ENCODE peak calls at places on chromosomes 12 and 14, in ten cellular contexts. One of them, this sample, is unnamed.

GRCh38 chr12:55681142-55682077 is 26.3 kb downstream of the ITGA7 start:
- DNase-seq in fibroblast of the aortic adventitia: peak
- DNase-seq in fibroblast of lung: peak
- DNase-seq in A549: peak
- DNase-seq in testis: peak
- DNase-seq in bronchial epithelial cell: peak
- DNase-seq in endodermal cell: peak
- DNase-seq in keratinocyte: no peak
- DNase-seq in lower lobe of right lung: peak
- DNase-seq in esophagus squamous epithelium: no peak
- DNase-seq in this sample: no peak

GRCh38 chr12:31961137-31961536 is 1.9 kb downstream of the RESF1 start:
- DNase-seq in fibroblast of the aortic adventitia: no peak
- DNase-seq in fibroblast of lung: no peak
- DNase-seq in A549: no peak
- DNase-seq in testis: no peak
- DNase-seq in bronchial epithelial cell: no peak
- DNase-seq in endodermal cell: peak
- DNase-seq in keratinocyte: no peak
- DNase-seq in lower lobe of right lung: no peak
- DNase-seq in esophagus squamous epithelium: no peak
- DNase-seq in this sample: no peak

GRCh38 chr12:93766802-93767523 is 89.8 kb downstream of the CRADD start:
- DNase-seq in fibroblast of the aortic adventitia: peak
- DNase-seq in fibroblast of lung: peak
- DNase-seq in A549: peak
- DNase-seq in testis: peak
- DNase-seq in bronchial epithelial cell: peak
- DNase-seq in endodermal cell: no peak
- DNase-seq in keratinocyte: no peak
- DNase-seq in lower lobe of right lung: no peak
- DNase-seq in esophagus squamous epithelium: no peak
- DNase-seq in this sample: no peak

GRCh38 chr12:117158911-117159310 is 31.4 kb downstream of the FBXO21 start:
- DNase-seq in fibroblast of the aortic adventitia: peak
- DNase-seq in fibroblast of lung: no peak
- DNase-seq in A549: no peak
- DNase-seq in testis: no peak
- DNase-seq in bronchial epithelial cell: peak
- DNase-seq in endodermal cell: no peak
- DNase-seq in keratinocyte: no peak
- DNase-seq in lower lobe of right lung: no peak
- DNase-seq in esophagus squamous epithelium: no peak
- DNase-seq in this sample: no peak

GRCh38 chr14:49768301-49769121 is 558 bp downstream of the KLHDC2 start:
- DNase-seq in fibroblast of the aortic adventitia: peak
- DNase-seq in fibroblast of lung: peak
- DNase-seq in A549: peak
- DNase-seq in testis: peak
- DNase-seq in bronchial epithelial cell: peak
- DNase-seq in endodermal cell: peak
- DNase-seq in keratinocyte: peak
- DNase-seq in lower lobe of right lung: peak
- DNase-seq in esophagus squamous epithelium: peak
- DNase-seq in this sample: no peak

GRCh38 chr12:51529586-51529985 is 61.4 kb upstream of the SCN8A start:
- DNase-seq in fibroblast of the aortic adventitia: no peak
- DNase-seq in fibroblast of lung: no peak
- DNase-seq in A549: no peak
- DNase-seq in testis: no peak
- DNase-seq in bronchial epithelial cell: no peak
- DNase-seq in endodermal cell: no peak
- DNase-seq in keratinocyte: no peak
- DNase-seq in lower lobe of right lung: no peak
- DNase-seq in esophagus squamous epithelium: no peak
- DNase-seq in this sample: no peak

GRCh38 chr12:115988193-115988592 is 289.3 kb downstream of the MED13L start:
- DNase-seq in fibroblast of the aortic adventitia: no peak
- DNase-seq in fibroblast of lung: no peak
- DNase-seq in A549: no peak
- DNase-seq in testis: no peak
- DNase-seq in bronchial epithelial cell: no peak
- DNase-seq in endodermal cell: peak
- DNase-seq in keratinocyte: no peak
- DNase-seq in lower lobe of right lung: no peak
- DNase-seq in esophagus squamous epithelium: no peak
- DNase-seq in this sample: no peak

GRCh38 chr14:27134200-27134599 is 536.4 kb upstream of the NOVA1 start:
- DNase-seq in fibroblast of the aortic adventitia: no peak
- DNase-seq in fibroblast of lung: no peak
- DNase-seq in A549: no peak
- DNase-seq in testis: no peak
- DNase-seq in bronchial epithelial cell: no peak
- DNase-seq in endodermal cell: no peak
- DNase-seq in keratinocyte: no peak
- DNase-seq in lower lobe of right lung: no peak
- DNase-seq in esophagus squamous epithelium: no peak
- DNase-seq in this sample: no peak

GRCh38 chr12:2358986-2359658 is 306.3 kb downstream of the CACNA1C start:
- DNase-seq in fibroblast of the aortic adventitia: peak
- DNase-seq in fibroblast of lung: no peak
- DNase-seq in A549: no peak
- DNase-seq in testis: no peak
- DNase-seq in bronchial epithelial cell: no peak
- DNase-seq in endodermal cell: peak
- DNase-seq in keratinocyte: no peak
- DNase-seq in lower lobe of right lung: no peak
- DNase-seq in esophagus squamous epithelium: no peak
- DNase-seq in this sample: no peak

GRCh38 chr12:132955094-132955932 is 793 bp downstream of the ZNF605 start:
- DNase-seq in fibroblast of the aortic adventitia: peak
- DNase-seq in fibroblast of lung: peak
- DNase-seq in A549: peak
- DNase-seq in testis: peak
- DNase-seq in bronchial epithelial cell: peak
- DNase-seq in endodermal cell: peak
- DNase-seq in keratinocyte: no peak
- DNase-seq in lower lobe of right lung: no peak
- DNase-seq in esophagus squamous epithelium: no peak
- DNase-seq in this sample: no peak

GRCh38 chr14:38522724-38523123 is 266.8 kb upstream of the CLEC14A start:
- DNase-seq in fibroblast of the aortic adventitia: no peak
- DNase-seq in fibroblast of lung: no peak
- DNase-seq in A549: no peak
- DNase-seq in testis: no peak
- DNase-seq in bronchial epithelial cell: no peak
- DNase-seq in endodermal cell: no peak
- DNase-seq in keratinocyte: no peak
- DNase-seq in lower lobe of right lung: no peak
- DNase-seq in esophagus squamous epithelium: no peak
- DNase-seq in this sample: no peak

GRCh38 chr12:20487519-20487918 is 119.2 kb downstream of the PDE3A start:
- DNase-seq in fibroblast of the aortic adventitia: no peak
- DNase-seq in fibroblast of lung: no peak
- DNase-seq in A549: no peak
- DNase-seq in testis: no peak
- DNase-seq in bronchial epithelial cell: no peak
- DNase-seq in endodermal cell: no peak
- DNase-seq in keratinocyte: no peak
- DNase-seq in lower lobe of right lung: no peak
- DNase-seq in esophagus squamous epithelium: no peak
- DNase-seq in this sample: no peak

GRCh38 chr14:88363624-88364023 is 21.8 kb upstream of the SPATA7 start:
- DNase-seq in fibroblast of the aortic adventitia: no peak
- DNase-seq in fibroblast of lung: no peak
- DNase-seq in A549: no peak
- DNase-seq in testis: no peak
- DNase-seq in bronchial epithelial cell: no peak
- DNase-seq in endodermal cell: no peak
- DNase-seq in keratinocyte: no peak
- DNase-seq in lower lobe of right lung: no peak
- DNase-seq in esophagus squamous epithelium: no peak
- DNase-seq in this sample: no peak

GRCh38 chr12:34288963-34289345 is 266.7 kb downstream of the ALG10 start:
- DNase-seq in fibroblast of the aortic adventitia: no peak
- DNase-seq in fibroblast of lung: no peak
- DNase-seq in A549: no peak
- DNase-seq in testis: no peak
- DNase-seq in bronchial epithelial cell: no peak
- DNase-seq in endodermal cell: peak
- DNase-seq in keratinocyte: no peak
- DNase-seq in lower lobe of right lung: no peak
- DNase-seq in esophagus squamous epithelium: no peak
- DNase-seq in this sample: no peak

DNA sequence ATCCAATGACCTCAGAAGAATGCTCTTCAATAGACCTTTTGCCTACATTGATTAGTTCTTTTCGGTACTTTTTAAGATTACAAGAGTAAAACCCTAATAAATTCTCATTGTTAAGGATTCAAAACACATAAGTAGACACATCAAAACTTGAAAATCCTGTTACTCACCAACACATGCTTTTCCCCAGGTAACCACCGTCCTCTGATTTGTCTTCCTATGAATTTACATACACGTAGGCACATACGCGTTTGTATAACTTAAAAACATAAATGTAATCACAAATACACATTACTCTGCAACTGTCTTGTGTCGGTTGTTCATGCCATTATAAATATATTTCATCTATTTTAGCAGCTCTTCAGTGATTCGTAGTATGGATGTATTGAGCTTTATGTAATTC is 910 bp upstream of the WASHC4 start:
- DNase-seq in fibroblast of the aortic adventitia: no peak
- DNase-seq in fibroblast of lung: no peak
- DNase-seq in A549: no peak
- DNase-seq in testis: no peak
- DNase-seq in bronchial epithelial cell: peak
- DNase-seq in endodermal cell: no peak
- DNase-seq in keratinocyte: no peak
- DNase-seq in lower lobe of right lung: no peak
- DNase-seq in esophagus squamous epithelium: no peak
- DNase-seq in this sample: no peak
- H3K4me3 ChIP-seq in fibroblast of the aortic adventitia: peak
- H3K4me3 ChIP-seq in fibroblast of lung: no peak
- H3K4me3 ChIP-seq in A549: peak
- H3K4me3 ChIP-seq in testis: peak
- H3K4me3 ChIP-seq in bronchial epithelial cell: peak
- H3K4me3 ChIP-seq in endodermal cell: peak
- H3K4me3 ChIP-seq in keratinocyte: peak
- H3K4me3 ChIP-seq in lower lobe of right lung: peak
- H3K4me3 ChIP-seq in esophagus squamous epithelium: peak
- H3K4me3 ChIP-seq in this sample: no peak

DNA sequence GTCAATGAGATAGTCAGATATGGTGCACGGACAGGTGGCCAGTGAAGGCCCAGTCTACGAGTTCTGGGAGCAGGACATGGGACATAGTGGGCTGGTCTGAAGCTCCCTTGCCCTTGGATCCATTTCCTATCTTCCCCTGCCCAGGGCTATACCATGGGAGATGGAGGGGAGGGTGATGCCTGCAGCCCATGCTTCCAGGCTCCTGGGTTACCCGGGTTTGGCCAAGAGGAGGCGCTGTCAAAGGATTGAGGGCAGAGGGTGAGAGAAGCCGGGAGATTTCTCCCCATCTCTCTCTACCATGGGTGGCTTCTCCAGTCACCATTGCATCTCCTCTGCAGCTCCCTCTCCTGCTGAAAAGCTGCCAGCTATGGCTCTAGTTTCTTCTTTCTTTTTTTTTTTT is 52.8 kb upstream of the LHX5 start:
- DNase-seq in fibroblast of the aortic adventitia: no peak
- DNase-seq in fibroblast of lung: no peak
- DNase-seq in A549: no peak
- DNase-seq in testis: no peak
- DNase-seq in bronchial epithelial cell: no peak
- DNase-seq in endodermal cell: peak
- DNase-seq in keratinocyte: no peak
- DNase-seq in lower lobe of right lung: no peak
- DNase-seq in esophagus squamous epithelium: no peak
- DNase-seq in this sample: no peak
- TF ChIP-seq CTCF in fibroblast of the aortic adventitia: no peak
- TF ChIP-seq CTCF in fibroblast of lung: no peak
- TF ChIP-seq CTCF in A549: no peak
- TF ChIP-seq CTCF in testis: no peak
- TF ChIP-seq CTCF in bronchial epithelial cell: no peak
- TF ChIP-seq CTCF in endodermal cell: peak
- TF ChIP-seq CTCF in keratinocyte: no peak
- TF ChIP-seq CTCF in lower lobe of right lung: no peak
- TF ChIP-seq CTCF in esophagus squamous epithelium: no peak
- TF ChIP-seq CTCF in this sample: no peak

GRCh38 chr14:73741876-73742519 is 27.8 kb upstream of the PNMA1 start:
- DNase-seq in fibroblast of the aortic adventitia: no peak
- DNase-seq in fibroblast of lung: no peak
- DNase-seq in A549: no peak
- DNase-seq in testis: no peak
- DNase-seq in bronchial epithelial cell: no peak
- DNase-seq in endodermal cell: peak
- DNase-seq in keratinocyte: no peak
- DNase-seq in lower lobe of right lung: no peak
- DNase-seq in esophagus squamous epithelium: no peak
- DNase-seq in this sample: no peak
- H3K4me3 ChIP-seq in fibroblast of the aortic adventitia: peak
- H3K4me3 ChIP-seq in fibroblast of lung: peak
- H3K4me3 ChIP-seq in A549: peak
- H3K4me3 ChIP-seq in testis: no peak
- H3K4me3 ChIP-seq in bronchial epithelial cell: no peak
- H3K4me3 ChIP-seq in endodermal cell: no peak
- H3K4me3 ChIP-seq in keratinocyte: peak
- H3K4me3 ChIP-seq in lower lobe of right lung: peak
- H3K4me3 ChIP-seq in esophagus squamous epithelium: peak
- H3K4me3 ChIP-seq in this sample: no peak

GRCh38 chr14:89845346-89845745 is 109.2 kb downstream of the EFCAB11 start:
- DNase-seq in fibroblast of the aortic adventitia: peak
- DNase-seq in fibroblast of lung: peak
- DNase-seq in A549: peak
- DNase-seq in testis: no peak
- DNase-seq in bronchial epithelial cell: peak
- DNase-seq in endodermal cell: no peak
- DNase-seq in keratinocyte: no peak
- DNase-seq in lower lobe of right lung: no peak
- DNase-seq in esophagus squamous epithelium: no peak
- DNase-seq in this sample: no peak

GRCh38 chr14:89842852-89843251 is 111.7 kb downstream of the EFCAB11 start:
- DNase-seq in fibroblast of the aortic adventitia: no peak
- DNase-seq in fibroblast of lung: no peak
- DNase-seq in A549: no peak
- DNase-seq in testis: no peak
- DNase-seq in bronchial epithelial cell: no peak
- DNase-seq in endodermal cell: no peak
- DNase-seq in keratinocyte: no peak
- DNase-seq in lower lobe of right lung: no peak
- DNase-seq in esophagus squamous epithelium: no peak
- DNase-seq in this sample: no peak

GRCh38 chr14:89836830-89837469 is 117.6 kb downstream of the EFCAB11 start:
- DNase-seq in fibroblast of the aortic adventitia: no peak
- DNase-seq in fibroblast of lung: no peak
- DNase-seq in A549: no peak
- DNase-seq in testis: no peak
- DNase-seq in bronchial epithelial cell: no peak
- DNase-seq in endodermal cell: no peak
- DNase-seq in keratinocyte: no peak
- DNase-seq in lower lobe of right lung: no peak
- DNase-seq in esophagus squamous epithelium: no peak
- DNase-seq in this sample: no peak

GRCh38 chr14:89844508-89844907 is 110.0 kb downstream of the EFCAB11 start:
- DNase-seq in fibroblast of the aortic adventitia: no peak
- DNase-seq in fibroblast of lung: no peak
- DNase-seq in A549: no peak
- DNase-seq in testis: no peak
- DNase-seq in bronchial epithelial cell: peak
- DNase-seq in endodermal cell: no peak
- DNase-seq in keratinocyte: no peak
- DNase-seq in lower lobe of right lung: no peak
- DNase-seq in esophagus squamous epithelium: no peak
- DNase-seq in this sample: no peak

GRCh38 chr14:89841855-89842254 is 112.7 kb downstream of the EFCAB11 start:
- DNase-seq in fibroblast of the aortic adventitia: no peak
- DNase-seq in fibroblast of lung: no peak
- DNase-seq in A549: no peak
- DNase-seq in testis: no peak
- DNase-seq in bronchial epithelial cell: no peak
- DNase-seq in endodermal cell: peak
- DNase-seq in keratinocyte: no peak
- DNase-seq in lower lobe of right lung: no peak
- DNase-seq in esophagus squamous epithelium: no peak
- DNase-seq in this sample: no peak
- TF ChIP-seq CTCF in fibroblast of the aortic adventitia: no peak
- TF ChIP-seq CTCF in fibroblast of lung: no peak
- TF ChIP-seq CTCF in A549: no peak
- TF ChIP-seq CTCF in testis: no peak
- TF ChIP-seq CTCF in bronchial epithelial cell: peak
- TF ChIP-seq CTCF in endodermal cell: peak
- TF ChIP-seq CTCF in keratinocyte: peak
- TF ChIP-seq CTCF in lower lobe of right lung: no peak
- TF ChIP-seq CTCF in esophagus squamous epithelium: no peak
- TF ChIP-seq CTCF in this sample: no peak

This sample was measured in kidney epithelial cell.